ENCODE peak calls at places on chromosomes 4 and X, in seven cellular contexts. P, I, R, D, L, G and U are unnamed samples.

GRCh38 chr4:55947912-55948725 is 626 bp upstream of the CEP135 start:
- DNase-seq in I (no peak), P (peak), R (no peak), D (peak), G (peak), L (no peak), U (no peak)

GRCh38 chr4:176044589-176044951 is 21.1 kb upstream of the WDR17 start:
- DNase-seq in I (no peak), G (no peak), D (no peak), P (no peak), L (no peak), R (no peak), U (no peak)

GRCh38 chr4:176002007-176002623 is 63.5 kb upstream of the WDR17 start:
- DNase-seq in L (peak), P (peak), G (peak), R (peak), I (peak), D (peak), U (no peak)

GRCh38 chr4:184232975-184233374 is 15.3 kb upstream of the ENPP6 start:
- DNase-seq in P (no peak), I (no peak), G (no peak), R (no peak), L (no peak), D (no peak), U (no peak)

GRCh38 chr4:5033266-5033945 is 14.1 kb upstream of the CYTL1 start:
- DNase-seq in P (no peak), G (no peak), R (no peak), L (no peak), I (no peak), D (peak), U (no peak)

GRCh38 chr4:80309301-80310004 is 26.1 kb upstream of the CFAP299 start:
- DNase-seq in P (peak), I (no peak), D (no peak), R (no peak), G (peak), L (no peak), U (no peak)

GRCh38 chr4:150647008-150647407 is 65.1 kb downstream of the MAB21L2 start:
- DNase-seq in G (peak), L (no peak), I (no peak), P (no peak), R (no peak), D (no peak), U (no peak)

GRCh38 chr4:73751166-73751565 is 10.8 kb downstream of the CXCL8 start:
- DNase-seq in G (no peak), P (no peak), D (no peak), I (no peak), R (no peak), L (no peak), U (no peak)

GRCh38 chr4:89029591-89029990 is 27.4 kb downstream of the FAM13A start:
- DNase-seq in I (no peak), G (no peak), D (no peak), L (no peak), P (no peak), R (no peak), U (no peak)
- H3K4me3 ChIP-seq in I (no peak), G (no peak), D (no peak), L (no peak), P (no peak), R (no peak), U (no peak)

GRCh38 chrX:139304471-139304870 is 226.1 kb upstream of the F9 start:
- DNase-seq in D (no peak), R (no peak), I (no peak), L (no peak), G (no peak), P (no peak), U (no peak)
- H3K4me3 ChIP-seq in D (no peak), R (no peak), I (no peak), L (no peak), G (no peak), P (no peak), U (no peak)

GRCh38 chrX:153876112-153876491 is 9.9 kb downstream of the L1CAM start:
- DNase-seq in I (no peak), D (no peak), L (no peak), P (no peak), G (no peak), R (no peak), U (no peak)
- H3K4me3 ChIP-seq in I (peak), D (no peak), L (no peak), P (no peak), G (no peak), R (no peak), U (no peak)

GRCh38 chrX:31604629-31605221 is 532.9 kb upstream of the FTHL17 start:
- DNase-seq in L (no peak), G (no peak), R (no peak), P (no peak), I (no peak), D (no peak), U (no peak)

GRCh38 chrX:31603411-31604120 is 531.7 kb upstream of the FTHL17 start:
- DNase-seq in I (no peak), P (no peak), G (peak), D (no peak), L (no peak), R (no peak), U (no peak)

GRCh38 chrX:31606796-31607195 is 535.0 kb upstream of the FTHL17 start:
- DNase-seq in G (no peak), R (no peak), P (no peak), I (no peak), D (no peak), L (no peak), U (no peak)

GRCh38 chrX:31600823-31601222 is 529.0 kb upstream of the FTHL17 start:
- DNase-seq in G (no peak), R (no peak), I (no peak), D (no peak), P (no peak), L (no peak), U (no peak)
- H3K4me3 ChIP-seq in G (no peak), R (no peak), I (no peak), D (no peak), P (no peak), L (no peak), U (no peak)

GRCh38 chrX:131821945-131822622 is 201.0 kb upstream of the STK26 start:
- DNase-seq in D (no peak), I (peak), L (no peak), G (no peak), P (no peak), R (peak), U (no peak)

GRCh38 chrX:131812847-131813825 is 210.0 kb upstream of the STK26 start:
- DNase-seq in G (no peak), I (peak), L (no peak), D (peak), P (no peak), R (peak), U (no peak)

GRCh38 chrX:131818297-131818936 is 204.7 kb upstream of the STK26 start:
- DNase-seq in R (no peak), G (no peak), P (no peak), I (no peak), D (no peak), L (no peak), U (no peak)

DNA sequence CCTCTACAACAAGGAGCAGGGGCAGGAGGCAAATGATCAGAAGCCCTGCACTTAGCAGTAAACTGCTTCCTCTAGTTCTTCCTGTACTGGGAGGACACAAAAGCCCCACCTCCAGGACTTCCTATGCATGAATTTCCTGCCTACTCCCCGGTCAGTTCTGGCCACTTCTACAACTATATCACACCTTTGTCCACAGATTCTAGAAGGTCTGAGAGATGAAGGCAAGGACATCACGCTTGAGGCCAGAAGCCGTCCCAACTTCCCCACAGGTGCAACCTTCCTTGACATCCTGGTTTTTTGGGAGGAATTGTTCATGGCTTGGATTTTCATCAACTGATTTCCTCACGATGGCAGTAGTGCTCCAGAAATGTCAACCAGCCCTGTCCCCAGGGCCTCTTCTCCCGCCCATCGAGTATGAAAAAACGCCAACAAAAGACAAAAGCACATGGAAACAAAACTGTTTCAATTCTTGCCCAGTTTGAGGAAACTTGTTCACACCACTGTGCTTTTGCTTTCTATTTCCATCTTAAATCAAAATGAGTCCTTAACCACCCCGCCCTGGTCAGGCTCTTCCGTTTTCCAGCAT is 206.5 kb upstream of the STK26 start:
- DNase-seq in R (peak), D (peak), I (peak), L (no peak), P (no peak), G (no peak), U (peak)
- H3K4me3 ChIP-seq in R (no peak), D (no peak), I (peak), L (no peak), P (no peak), G (no peak), U (no peak)

GRCh38 chr4:182494103-182494502 is 250.9 kb downstream of the TENM3 start:
- DNase-seq in G (no peak), R (no peak), P (no peak), I (no peak), D (no peak), L (no peak), U (no peak)

GRCh38 chr4:182489607-182490006 is 246.4 kb downstream of the TENM3 start:
- DNase-seq in P (no peak), I (no peak), D (no peak), L (no peak), G (no peak), R (no peak), U (no peak)

GRCh38 chr4:182493377-182493776 is 250.2 kb downstream of the TENM3 start:
- DNase-seq in I (no peak), P (no peak), D (no peak), G (no peak), L (no peak), R (no peak), U (no peak)

GRCh38 chr4:182495111-182495510 is 251.9 kb downstream of the TENM3 start:
- DNase-seq in D (no peak), L (no peak), I (no peak), G (no peak), R (no peak), P (no peak), U (no peak)

GRCh38 chr4:182492456-182492855 is 249.3 kb downstream of the TENM3 start:
- DNase-seq in I (no peak), R (no peak), G (peak), D (no peak), P (no peak), L (no peak), U (no peak)
- H3K4me3 ChIP-seq in I (no peak), R (peak), G (peak), D (no peak), P (no peak), L (no peak), U (no peak)

DNA sequence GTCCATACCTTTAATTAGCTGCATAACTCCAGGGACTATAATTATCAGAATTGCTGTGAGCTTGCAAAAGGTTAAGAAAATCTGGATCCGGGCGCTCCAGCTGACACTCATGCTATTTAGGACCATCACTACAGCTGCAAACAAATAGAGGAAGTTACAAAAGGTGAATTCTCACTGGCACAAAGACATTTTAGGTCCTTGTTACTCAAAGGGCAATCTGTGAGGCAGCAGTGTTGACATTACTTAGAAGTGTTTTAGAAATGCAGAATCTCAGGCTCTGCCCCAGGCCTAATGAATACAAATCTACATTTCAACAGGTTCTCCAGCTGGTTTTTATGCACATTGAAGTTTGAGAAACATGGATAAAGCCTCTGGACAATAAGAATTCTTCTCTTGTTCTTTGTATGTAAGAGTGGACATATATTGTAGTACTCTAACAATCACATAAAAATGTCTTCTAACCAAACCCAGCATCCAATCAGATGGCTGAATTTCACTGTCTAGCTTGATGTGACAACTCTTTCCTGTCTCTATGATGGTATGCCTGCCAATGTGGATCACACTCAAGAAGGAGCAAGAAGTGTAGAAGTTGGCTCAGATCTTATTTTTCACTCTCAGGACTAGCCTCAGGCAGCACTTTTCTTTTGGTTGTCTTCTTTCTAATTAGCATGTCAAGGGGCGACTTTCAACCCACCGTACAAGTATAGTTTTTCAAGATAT is 18.8 kb downstream of the SLC7A11 start:
- DNase-seq in G (no peak), D (no peak), R (no peak), P (peak), L (no peak), I (no peak), U (no peak)
- H3K4me3 ChIP-seq in G (no peak), D (no peak), R (no peak), P (no peak), L (no peak), I (no peak), U (no peak)